ENCODE peak calls at places on chromosomes 11 and 22, in six cellular contexts. One of them, this sample, is unnamed.
A peak's percentile ranks its signal among the peaks of the same experiment; 100 is the strongest.

GRCh38 chr11:1158681-1159525 is 1.1 kb downstream of the MUC5AC start:
- DNase-seq in fibroblast of mammary gland: no peak
- DNase-seq in A549: no peak
- DNase-seq in HepG2: no peak
- DNase-seq in BE2C: peak; percentile 24
- DNase-seq in bronchial epithelial cell: no peak
- DNase-seq in this sample: no peak

GRCh38 chr11:96430668-96431067 is 40.9 kb downstream of the JRKL start:
- DNase-seq in fibroblast of mammary gland: no peak
- DNase-seq in A549: no peak
- DNase-seq in HepG2: no peak
- DNase-seq in BE2C: no peak
- DNase-seq in bronchial epithelial cell: no peak
- DNase-seq in this sample: no peak

GRCh38 chr11:131242616-131243015 is 127.8 kb upstream of the NTM start:
- DNase-seq in fibroblast of mammary gland: no peak
- DNase-seq in A549: no peak
- DNase-seq in HepG2: no peak
- DNase-seq in BE2C: no peak
- DNase-seq in bronchial epithelial cell: no peak
- DNase-seq in this sample: no peak

GRCh38 chr22:36155702-36156101 is 4.9 kb downstream of the APOL3 start:
- DNase-seq in fibroblast of mammary gland: peak; percentile 24
- DNase-seq in A549: no peak
- DNase-seq in HepG2: peak; percentile 35
- DNase-seq in BE2C: no peak
- DNase-seq in bronchial epithelial cell: no peak
- DNase-seq in this sample: peak; percentile 63

GRCh38 chr11:2577071-2578005 is 122.5 kb downstream of the KCNQ1OT1 start:
- DNase-seq in fibroblast of mammary gland: no peak
- DNase-seq in A549: no peak
- DNase-seq in HepG2: no peak
- DNase-seq in BE2C: peak; percentile 0
- DNase-seq in bronchial epithelial cell: no peak
- DNase-seq in this sample: no peak

GRCh38 chr22:19041403-19042074 is 80.7 kb downstream of the DGCR2 start:
- DNase-seq in fibroblast of mammary gland: no peak
- DNase-seq in A549: no peak
- DNase-seq in HepG2: no peak
- DNase-seq in BE2C: no peak
- DNase-seq in bronchial epithelial cell: no peak
- DNase-seq in this sample: no peak

GRCh38 chr11:109306322-109306721 is 115.7 kb upstream of the C11orf87 start:
- DNase-seq in fibroblast of mammary gland: peak; percentile 7
- DNase-seq in A549: no peak
- DNase-seq in HepG2: no peak
- DNase-seq in BE2C: no peak
- DNase-seq in bronchial epithelial cell: peak; percentile 13
- DNase-seq in this sample: peak; percentile 6

GRCh38 chr11:28715726-28716125 is 607.5 kb downstream of the METTL15 start:
- DNase-seq in fibroblast of mammary gland: no peak
- DNase-seq in A549: no peak
- DNase-seq in HepG2: no peak
- DNase-seq in BE2C: no peak
- DNase-seq in bronchial epithelial cell: no peak
- DNase-seq in this sample: no peak

GRCh38 chr22:49765091-49765771 is 62.4 kb downstream of the BRD1 start:
- DNase-seq in fibroblast of mammary gland: no peak
- DNase-seq in A549: no peak
- DNase-seq in HepG2: no peak
- DNase-seq in BE2C: peak; percentile 4
- DNase-seq in bronchial epithelial cell: no peak
- DNase-seq in this sample: no peak

GRCh38 chr22:26756675-26757293 is 99.4 kb downstream of the MIAT start:
- DNase-seq in fibroblast of mammary gland: peak; percentile 46
- DNase-seq in A549: no peak
- DNase-seq in HepG2: no peak
- DNase-seq in BE2C: peak; percentile 75
- DNase-seq in bronchial epithelial cell: peak; percentile 4
- DNase-seq in this sample: peak; percentile 54

GRCh38 chr22:44828193-44828592 is 75.8 kb downstream of the ARHGAP8 start:
- DNase-seq in fibroblast of mammary gland: no peak
- DNase-seq in A549: peak; percentile 21
- DNase-seq in HepG2: no peak
- DNase-seq in BE2C: peak; percentile 57
- DNase-seq in bronchial epithelial cell: no peak
- DNase-seq in this sample: peak; percentile 2

GRCh38 chr22:39656495-39657490 is 86.2 kb downstream of the CACNA1I start:
- DNase-seq in fibroblast of mammary gland: peak; percentile 10
- DNase-seq in A549: no peak
- DNase-seq in HepG2: no peak
- DNase-seq in BE2C: peak; percentile 50
- DNase-seq in bronchial epithelial cell: no peak
- DNase-seq in this sample: peak; percentile 13

GRCh38 chr22:23012081-23012622 is 58.2 kb upstream of the GNAZ start:
- DNase-seq in fibroblast of mammary gland: no peak
- DNase-seq in A549: no peak
- DNase-seq in HepG2: no peak
- DNase-seq in BE2C: no peak
- DNase-seq in bronchial epithelial cell: no peak
- DNase-seq in this sample: no peak

GRCh38 chr22:20847318-20847822 is 11.2 kb downstream of the PI4KA start:
- DNase-seq in fibroblast of mammary gland: no peak
- DNase-seq in A549: no peak
- DNase-seq in HepG2: no peak
- DNase-seq in BE2C: no peak
- DNase-seq in bronchial epithelial cell: no peak
- DNase-seq in this sample: no peak

GRCh38 chr11:72829178-72829577 is 15.0 kb downstream of the ATG16L2 start:
- DNase-seq in fibroblast of mammary gland: no peak
- DNase-seq in A549: no peak
- DNase-seq in HepG2: no peak
- DNase-seq in BE2C: no peak
- DNase-seq in bronchial epithelial cell: no peak
- DNase-seq in this sample: no peak

GRCh38 chr22:48798281-48799226 is 1029.1 kb downstream of the BRD1 start:
- DNase-seq in fibroblast of mammary gland: no peak
- DNase-seq in A549: no peak
- DNase-seq in HepG2: no peak
- DNase-seq in BE2C: no peak
- DNase-seq in bronchial epithelial cell: no peak
- DNase-seq in this sample: no peak

GRCh38 chr11:131661137-131661536 is 290.7 kb downstream of the NTM start:
- DNase-seq in fibroblast of mammary gland: peak; percentile 8
- DNase-seq in A549: no peak
- DNase-seq in HepG2: no peak
- DNase-seq in BE2C: no peak
- DNase-seq in bronchial epithelial cell: no peak
- DNase-seq in this sample: no peak

GRCh38 chr11:67178878-67179277 is 59.8 kb downstream of the KDM2A start:
- DNase-seq in fibroblast of mammary gland: peak; percentile 41
- DNase-seq in A549: no peak
- DNase-seq in HepG2: no peak
- DNase-seq in BE2C: no peak
- DNase-seq in bronchial epithelial cell: no peak
- DNase-seq in this sample: no peak

GRCh38 chr22:26322179-26322905 is 106.7 kb upstream of the ASPHD2 start:
- DNase-seq in fibroblast of mammary gland: peak; percentile 83
- DNase-seq in A549: no peak
- DNase-seq in HepG2: no peak
- DNase-seq in BE2C: no peak
- DNase-seq in bronchial epithelial cell: peak; percentile 90
- DNase-seq in this sample: peak; percentile 72

GRCh38 chr22:39030705-39031104 is 9.8 kb downstream of the APOBEC3D start:
- DNase-seq in fibroblast of mammary gland: no peak
- DNase-seq in A549: no peak
- DNase-seq in HepG2: no peak
- DNase-seq in BE2C: no peak
- DNase-seq in bronchial epithelial cell: no peak
- DNase-seq in this sample: no peak

GRCh38 chr22:26702906-26703830 is 45.8 kb downstream of the MIAT start:
- DNase-seq in fibroblast of mammary gland: peak; percentile 73
- DNase-seq in A549: no peak
- DNase-seq in HepG2: no peak
- DNase-seq in BE2C: no peak
- DNase-seq in bronchial epithelial cell: no peak
- DNase-seq in this sample: peak; percentile 63

GRCh38 chr11:32706985-32707736 is 87.3 kb downstream of the CCDC73 start:
- DNase-seq in fibroblast of mammary gland: peak; percentile 89
- DNase-seq in A549: peak; percentile 60
- DNase-seq in HepG2: peak; percentile 37
- DNase-seq in BE2C: no peak
- DNase-seq in bronchial epithelial cell: peak; percentile 90
- DNase-seq in this sample: peak; percentile 80

GRCh38 chr11:10806206-10806605 is 2.5 kb downstream of the EIF4G2 start:
- DNase-seq in fibroblast of mammary gland: no peak
- DNase-seq in A549: no peak
- DNase-seq in HepG2: no peak
- DNase-seq in BE2C: no peak
- DNase-seq in bronchial epithelial cell: no peak
- DNase-seq in this sample: no peak

GRCh38 chr11:737366-737765 is 9.9 kb upstream of the TALDO1 start:
- DNase-seq in fibroblast of mammary gland: no peak
- DNase-seq in A549: no peak
- DNase-seq in HepG2: no peak
- DNase-seq in BE2C: no peak
- DNase-seq in bronchial epithelial cell: no peak
- DNase-seq in this sample: no peak

GRCh38 chr22:27212617-27213177 is 555.3 kb downstream of the MIAT start:
- DNase-seq in fibroblast of mammary gland: peak; percentile 98
- DNase-seq in A549: peak; percentile 41
- DNase-seq in HepG2: no peak
- DNase-seq in BE2C: peak; percentile 64
- DNase-seq in bronchial epithelial cell: peak; percentile 70
- DNase-seq in this sample: peak; percentile 100

GRCh38 chr11:66701432-66702240 is 23.9 kb upstream of the RBM4B start:
- DNase-seq in fibroblast of mammary gland: no peak
- DNase-seq in A549: no peak
- DNase-seq in HepG2: peak; percentile 66
- DNase-seq in BE2C: peak; percentile 74
- DNase-seq in bronchial epithelial cell: no peak
- DNase-seq in this sample: no peak

GRCh38 chr11:121199516-121199915 is 93.1 kb upstream of the SC5D start:
- DNase-seq in fibroblast of mammary gland: no peak
- DNase-seq in A549: no peak
- DNase-seq in HepG2: no peak
- DNase-seq in BE2C: no peak
- DNase-seq in bronchial epithelial cell: no peak
- DNase-seq in this sample: no peak

GRCh38 chr22:42719133-42719532 is 1.5 kb downstream of the A4GALT start:
- DNase-seq in fibroblast of mammary gland: no peak
- DNase-seq in A549: no peak
- DNase-seq in HepG2: no peak
- DNase-seq in BE2C: no peak
- DNase-seq in bronchial epithelial cell: peak; percentile 46
- DNase-seq in this sample: no peak
- TF ChIP-seq CTCF in fibroblast of mammary gland: no peak
- TF ChIP-seq CTCF in A549: no peak
- TF ChIP-seq CTCF in HepG2: no peak
- TF ChIP-seq CTCF in BE2C: no peak
- TF ChIP-seq CTCF in bronchial epithelial cell: no peak
- TF ChIP-seq CTCF in this sample: peak; percentile 4

GRCh38 chr11:107655607-107656006 is 56.2 kb downstream of the SLN start:
- DNase-seq in fibroblast of mammary gland: no peak
- DNase-seq in A549: no peak
- DNase-seq in HepG2: no peak
- DNase-seq in BE2C: no peak
- DNase-seq in bronchial epithelial cell: no peak
- DNase-seq in this sample: no peak

GRCh38 chr11:107648247-107648646 is 57.3 kb downstream of the ELMOD1 start:
- DNase-seq in fibroblast of mammary gland: no peak
- DNase-seq in A549: no peak
- DNase-seq in HepG2: no peak
- DNase-seq in BE2C: no peak
- DNase-seq in bronchial epithelial cell: no peak
- DNase-seq in this sample: no peak

GRCh38 chr11:107653077-107653476 is 58.8 kb downstream of the SLN start:
- DNase-seq in fibroblast of mammary gland: no peak
- DNase-seq in A549: no peak
- DNase-seq in HepG2: no peak
- DNase-seq in BE2C: no peak
- DNase-seq in bronchial epithelial cell: no peak
- DNase-seq in this sample: peak; percentile 19

GRCh38 chr11:107646783-107647182 is 55.8 kb downstream of the ELMOD1 start:
- DNase-seq in fibroblast of mammary gland: no peak
- DNase-seq in A549: no peak
- DNase-seq in HepG2: no peak
- DNase-seq in BE2C: no peak
- DNase-seq in bronchial epithelial cell: no peak
- DNase-seq in this sample: no peak

DNA sequence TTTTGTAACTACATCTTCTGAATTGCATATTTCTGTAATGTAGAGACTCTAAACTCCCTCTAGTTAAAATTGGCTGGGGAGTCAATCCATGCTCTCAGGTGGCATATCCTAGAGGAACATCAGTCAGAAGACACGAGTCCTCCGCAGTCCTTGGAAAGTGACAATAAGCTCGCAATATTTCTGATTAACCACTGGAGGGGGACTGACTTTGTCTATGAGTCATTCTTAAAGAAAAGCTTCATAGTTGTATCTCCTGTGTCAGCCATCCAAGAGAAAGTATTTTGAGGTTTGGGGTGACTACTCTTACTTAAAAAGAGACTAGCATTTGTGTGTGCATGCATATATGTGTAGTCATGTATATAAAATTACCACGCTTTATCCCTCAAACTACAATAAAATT is 60.2 kb downstream of the SLN start:
- DNase-seq in fibroblast of mammary gland: peak; percentile 7
- DNase-seq in A549: peak; percentile 3
- DNase-seq in HepG2: no peak
- DNase-seq in BE2C: no peak
- DNase-seq in bronchial epithelial cell: no peak
- DNase-seq in this sample: peak; percentile 5
- TF ChIP-seq CTCF in fibroblast of mammary gland: no peak
- TF ChIP-seq CTCF in A549: no peak
- TF ChIP-seq CTCF in HepG2: no peak
- TF ChIP-seq CTCF in BE2C: no peak
- TF ChIP-seq CTCF in bronchial epithelial cell: no peak
- TF ChIP-seq CTCF in this sample: no peak

GRCh38 chr11:90192869-90193582 is 29.8 kb downstream of the CHORDC1 start:
- DNase-seq in fibroblast of mammary gland: no peak
- DNase-seq in A549: no peak
- DNase-seq in HepG2: no peak
- DNase-seq in BE2C: no peak
- DNase-seq in bronchial epithelial cell: no peak
- DNase-seq in this sample: no peak

GRCh38 chr11:90202342-90202741 is 20.5 kb downstream of the CHORDC1 start:
- DNase-seq in fibroblast of mammary gland: no peak
- DNase-seq in A549: no peak
- DNase-seq in HepG2: no peak
- DNase-seq in BE2C: no peak
- DNase-seq in bronchial epithelial cell: no peak
- DNase-seq in this sample: no peak

GRCh38 chr11:90197377-90197776 is 25.5 kb downstream of the CHORDC1 start:
- DNase-seq in fibroblast of mammary gland: no peak
- DNase-seq in A549: no peak
- DNase-seq in HepG2: no peak
- DNase-seq in BE2C: no peak
- DNase-seq in bronchial epithelial cell: no peak
- DNase-seq in this sample: no peak
- TF ChIP-seq CTCF in fibroblast of mammary gland: no peak
- TF ChIP-seq CTCF in A549: no peak
- TF ChIP-seq CTCF in HepG2: no peak
- TF ChIP-seq CTCF in BE2C: no peak
- TF ChIP-seq CTCF in bronchial epithelial cell: no peak
- TF ChIP-seq CTCF in this sample: no peak

GRCh38 chr11:26278354-26278753 is 53.6 kb upstream of the ANO3 start:
- DNase-seq in fibroblast of mammary gland: no peak
- DNase-seq in A549: no peak
- DNase-seq in HepG2: no peak
- DNase-seq in BE2C: no peak
- DNase-seq in bronchial epithelial cell: no peak
- DNase-seq in this sample: no peak
- TF ChIP-seq CTCF in fibroblast of mammary gland: no peak
- TF ChIP-seq CTCF in A549: no peak
- TF ChIP-seq CTCF in HepG2: no peak
- TF ChIP-seq CTCF in BE2C: peak; percentile 29
- TF ChIP-seq CTCF in bronchial epithelial cell: no peak
- TF ChIP-seq CTCF in this sample: no peak